ENCODE peak calls at places on chromosomes 16 and 17, in four cellular contexts. Y is stromal cell of bone marrow, S is psoas muscle, I is NAMALWA. B is an unnamed sample.

GRCh38 chr17:9115446-9116265 is 94.3 kb downstream of the NTN1 start:
- DNase-seq in Y (peak), S (peak), I (no peak), B (no peak)

GRCh38 chr16:11094838-11095565 is 150.6 kb downstream of the CLEC16A start:
- DNase-seq in Y (no peak), S (no peak), I (peak), B (no peak)

GRCh38 chr16:74622005-74622404 is 15.1 kb upstream of the GLG1 start:
- DNase-seq in Y (no peak), S (no peak), I (no peak), B (no peak)

GRCh38 chr16:1581804-1582203 is 30.1 kb downstream of the IFT140 start:
- DNase-seq in Y (no peak), S (no peak), I (no peak), B (no peak)

GRCh38 chr17:3723188-3723555 is 531 bp upstream of the HASPIN start:
- DNase-seq in Y (no peak), S (no peak), I (no peak), B (no peak)

GRCh38 chr16:24617502-24617901 is 78.1 kb downstream of the RBBP6 start:
- DNase-seq in Y (no peak), S (no peak), I (no peak), B (no peak)

GRCh38 chr17:42623732-42624596 is 14.5 kb downstream of the TUBG1 start:
- DNase-seq in Y (no peak), S (peak), I (no peak), B (no peak)

GRCh38 chr17:27049104-27049784 is 244.7 kb upstream of the WSB1 start:
- DNase-seq in Y (no peak), S (no peak), I (no peak), B (no peak)

GRCh38 chr16:5826332-5826731 is 728.7 kb upstream of the EEF2KMT start:
- DNase-seq in Y (no peak), S (no peak), I (no peak), B (no peak)

GRCh38 chr16:86975445-86975844 is 341.7 kb downstream of the C16orf95 start:
- DNase-seq in Y (peak), S (peak), I (peak), B (no peak)

GRCh38 chr16:29821663-29822115 is 1.4 kb downstream of the MVP start:
- DNase-seq in Y (no peak), S (no peak), I (no peak), B (no peak)

GRCh38 chr16:85829751-85830445 is 30.4 kb downstream of the COX4I1 start:
- DNase-seq in Y (no peak), S (no peak), I (no peak), B (no peak)

GRCh38 chr17:80870401-80870800 is 121.2 kb upstream of the CHMP6 start:
- DNase-seq in Y (no peak), S (peak), I (no peak), B (no peak)